ENCODE peak calls at places on chromosomes 12 and 14, in six cellular contexts. A, R, D, O, X and E are unnamed samples.

GRCh38 chr12:46944104-46944503 is 118.3 kb upstream of the SLC38A4 start:
- DNase-seq in A (no peak), R (peak), D (no peak), O (no peak), X (no peak), E (peak)

GRCh38 chr12:4679711-4680110 is 30.8 kb downstream of the NDUFA9 start:
- DNase-seq in A (no peak), R (no peak), D (no peak), O (no peak), X (no peak), E (no peak)

GRCh38 chr14:81162941-81163340 is 57.8 kb downstream of the GTF2A1 start:
- DNase-seq in A (no peak), R (peak), D (peak), O (no peak), X (no peak), E (no peak)

GRCh38 chr12:75479963-75480461 is 543 bp upstream of the GLIPR1 start:
- DNase-seq in A (no peak), R (peak), D (peak), O (no peak), X (no peak), E (peak)

GRCh38 chr12:121903202-121903601 is 14.6 kb downstream of the PSMD9 start:
- DNase-seq in A (no peak), R (no peak), D (no peak), O (no peak), X (no peak), E (no peak)

GRCh38 chr12:3628629-3629028 is 124.3 kb downstream of the CRACR2A start:
- DNase-seq in A (no peak), R (no peak), D (no peak), O (no peak), X (no peak), E (no peak)

GRCh38 chr12:19880724-19881123 is 441.4 kb downstream of the AEBP2 start:
- DNase-seq in A (no peak), R (no peak), D (no peak), O (no peak), X (no peak), E (no peak)

GRCh38 chr14:99131632-99132271 is 140.2 kb downstream of the BCL11B start:
- DNase-seq in A (no peak), R (no peak), D (no peak), O (no peak), X (no peak), E (no peak)

GRCh38 chr12:27052176-27052575 is 29.8 kb downstream of the MED21 start:
- DNase-seq in A (no peak), R (no peak), D (no peak), O (no peak), X (no peak), E (no peak)

GRCh38 chr14:73209943-73210342 is 27.4 kb upstream of the PAPLN start:
- DNase-seq in A (no peak), R (peak), D (no peak), O (no peak), X (no peak), E (peak)

GRCh38 chr12:71477609-71478008 is 38.0 kb downstream of the LGR5 start:
- DNase-seq in A (no peak), R (no peak), D (no peak), O (no peak), X (no peak), E (no peak)

GRCh38 chr12:113056381-113056630 is 224 bp upstream of the DTX1 start:
- DNase-seq in A (no peak), R (no peak), D (no peak), O (no peak), X (no peak), E (no peak)

GRCh38 chr14:88707088-88707487 is 85.7 kb downstream of the EML5 start:
- DNase-seq in A (no peak), R (no peak), D (no peak), O (no peak), X (no peak), E (no peak)

GRCh38 chr14:74667758-74668157 is 45.1 kb downstream of the AREL1 start:
- DNase-seq in A (no peak), R (peak), D (no peak), O (no peak), X (no peak), E (no peak)

GRCh38 chr12:57091633-57092528 is 3.0 kb downstream of the NAB2 start:
- DNase-seq in A (no peak), R (peak), D (no peak), O (no peak), X (no peak), E (no peak)

GRCh38 chr14:65686761-65687160 is 274.2 kb downstream of the FUT8 start:
- DNase-seq in A (no peak), R (peak), D (no peak), O (no peak), X (no peak), E (no peak)

GRCh38 chr12:7293670-7294069 is 10.2 kb upstream of the ACSM4 start:
- DNase-seq in A (no peak), R (no peak), D (no peak), O (no peak), X (no peak), E (no peak)

GRCh38 chr12:42477931-42478330 is 111.6 kb downstream of the PRICKLE1 start:
- DNase-seq in A (no peak), R (peak), D (no peak), O (peak), X (no peak), E (no peak)

GRCh38 chr12:112868459-112869041 is 38.2 kb upstream of the OAS1 start:
- DNase-seq in A (peak), R (no peak), D (peak), O (no peak), X (peak), E (no peak)

GRCh38 chr12:56831936-56832335 is 68.8 kb downstream of the HSD17B6 start:
- DNase-seq in A (no peak), R (no peak), D (no peak), O (no peak), X (no peak), E (no peak)

GRCh38 chr14:60643443-60644402 is 5.6 kb downstream of the SIX1 start:
- DNase-seq in A (peak), R (peak), D (no peak), O (no peak), X (no peak), E (no peak)

GRCh38 chr14:84127430-84127829 is 1402.5 kb upstream of the FLRT2 start:
- DNase-seq in A (no peak), R (no peak), D (no peak), O (no peak), X (no peak), E (no peak)

GRCh38 chr12:45575417-45575816 is 154.1 kb upstream of the ARID2 start:
- DNase-seq in A (no peak), R (no peak), D (no peak), O (no peak), X (no peak), E (no peak)

GRCh38 chr14:92798811-92799210 is 4.7 kb downstream of the GOLGA5 start:
- DNase-seq in A (no peak), R (no peak), D (no peak), O (no peak), X (no peak), E (no peak)

GRCh38 chr14:32510815-32511214 is 181.7 kb downstream of the AKAP6 start:
- DNase-seq in A (no peak), R (no peak), D (no peak), O (no peak), X (no peak), E (no peak)

GRCh38 chr12:86712425-86712843 is 456.2 kb upstream of the MGAT4C start:
- DNase-seq in A (no peak), R (peak), D (no peak), O (peak), X (peak), E (peak)

GRCh38 chr12:31750747-31751039 is 21.9 kb upstream of the AMN1 start:
- DNase-seq in A (no peak), R (no peak), D (no peak), O (no peak), X (no peak), E (no peak)

GRCh38 chr12:31745242-31745641 is 16.4 kb upstream of the AMN1 start:
- DNase-seq in A (no peak), R (no peak), D (no peak), O (no peak), X (no peak), E (no peak)

GRCh38 chr12:31752450-31752849 is 23.6 kb upstream of the AMN1 start:
- DNase-seq in A (no peak), R (no peak), D (peak), O (no peak), X (no peak), E (no peak)

DNA sequence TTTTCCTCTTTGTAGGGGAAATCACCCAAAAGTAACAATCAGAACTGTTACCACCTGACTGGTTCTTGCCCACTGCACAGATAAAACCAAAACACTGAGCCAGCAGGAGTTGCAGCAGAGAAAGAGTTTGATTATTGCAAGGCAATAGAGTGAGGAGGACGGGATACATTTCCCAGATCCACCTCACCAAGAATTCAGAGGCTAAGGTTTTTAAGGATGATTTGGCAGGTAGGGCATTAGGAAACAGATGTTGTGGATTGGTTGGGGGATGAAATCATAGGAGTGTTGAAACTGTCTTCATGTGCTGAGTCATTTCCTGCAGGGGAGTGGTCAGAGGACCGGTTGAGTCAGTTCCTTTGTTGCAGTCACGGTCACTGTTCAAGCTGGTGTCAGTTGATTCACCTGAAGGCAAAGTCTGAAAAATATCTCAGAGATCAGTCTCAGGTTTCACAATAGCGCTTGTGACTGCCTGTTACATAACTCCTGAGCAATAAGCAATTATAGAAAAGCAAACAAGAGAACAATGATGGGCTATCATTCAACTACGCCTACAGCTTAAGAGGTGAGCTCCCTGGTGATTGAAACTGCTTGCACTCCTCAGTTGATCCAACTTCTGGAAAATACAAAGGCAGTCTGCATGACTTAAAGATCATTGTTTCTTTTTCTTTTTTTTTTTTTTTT is 20.3 kb upstream of the AMN1 start:
- DNase-seq in A (no peak), R (peak), D (peak), O (peak), X (peak), E (peak)
- H3K4me3 ChIP-seq in A (no peak), R (no peak), D (peak), O (no peak), X (peak), E (no peak)

GRCh38 chr12:108320503-108321293 is 18.4 kb downstream of the CMKLR1 start:
- DNase-seq in A (no peak), R (no peak), D (peak), O (no peak), X (no peak), E (no peak)
- H3K4me3 ChIP-seq in A (no peak), R (no peak), D (no peak), O (no peak), X (no peak), E (no peak)

GRCh38 chr12:107372229-107372658 is 278.9 kb upstream of the CRY1 start:
- DNase-seq in A (no peak), R (no peak), D (peak), O (no peak), X (no peak), E (no peak)
- H3K4me3 ChIP-seq in A (no peak), R (no peak), D (no peak), O (no peak), X (no peak), E (no peak)

GRCh38 chr12:92341333-92341691 is 195.7 kb upstream of the BTG1 start:
- DNase-seq in A (no peak), R (no peak), D (no peak), O (no peak), X (no peak), E (no peak)
- H3K4me3 ChIP-seq in A (no peak), R (no peak), D (no peak), O (no peak), X (no peak), E (no peak)